ENCODE peak calls at places on chromosomes 2 and 18, in eight cellular contexts. L, P, I, C, K, J, M and V are unnamed samples.

GRCh38 chr2:39127973-39128372 is 7.1 kb upstream of the SOS1 start:
- DNase-seq in J (no peak), P (peak; percentile 37), C (no peak), L (no peak), I (no peak), K (no peak), M (peak; percentile 44), V (no peak)

GRCh38 chr2:173929441-173929840 is 35.7 kb downstream of the SP3 start:
- DNase-seq in C (no peak), M (no peak), L (no peak), J (no peak), K (no peak), I (no peak), P (peak; percentile 11), V (no peak)

GRCh38 chr2:109525836-109526235 is 87.9 kb downstream of the SEPTIN10 start:
- DNase-seq in P (no peak), K (no peak), J (no peak), L (no peak), C (no peak), M (no peak), I (no peak), V (no peak)

GRCh38 chr2:105654474-105655004 is 90.2 kb upstream of the NCK2 start:
- DNase-seq in J (no peak), C (no peak), M (no peak), I (no peak), P (no peak), K (no peak), L (no peak), V (no peak)

GRCh38 chr18:23515911-23516546 is 12.7 kb downstream of the RMC1 start:
- DNase-seq in L (peak; percentile 64), M (peak; percentile 79), I (peak; percentile 62), J (peak; percentile 78), P (peak; percentile 76), K (peak; percentile 80), C (peak; percentile 75), V (peak; percentile 80)

GRCh38 chr2:4763009-4763408 is 929.2 kb upstream of the SOX11 start:
- DNase-seq in K (peak; percentile 50), C (no peak), M (no peak), J (peak; percentile 21), I (peak; percentile 25), L (no peak), P (no peak), V (no peak)

GRCh38 chr2:150619607-150620330 is 132.3 kb upstream of the RND3 start:
- DNase-seq in C (no peak), L (no peak), J (no peak), K (no peak), M (peak; percentile 50), P (peak; percentile 78), I (peak; percentile 68), V (no peak)

GRCh38 chr2:30690126-30690561 is 117.1 kb downstream of the CAPN13 start:
- DNase-seq in P (no peak), K (no peak), L (no peak), C (no peak), J (no peak), I (no peak), M (no peak), V (no peak)

GRCh38 chr2:9473308-9473984 is 905 bp upstream of the IAH1 start:
- DNase-seq in L (no peak), C (no peak), P (no peak), I (no peak), M (no peak), J (peak; percentile 41), K (peak; percentile 43), V (peak; percentile 61)

GRCh38 chr2:3692375-3692774 is 11.0 kb upstream of the DCDC2C start:
- DNase-seq in J (no peak), K (peak; percentile 54), I (peak; percentile 52), L (no peak), P (peak; percentile 31), C (no peak), M (no peak), V (peak; percentile 6)

GRCh38 chr2:127143851-127144782 is 37.2 kb upstream of the BIN1 start:
- DNase-seq in J (no peak), C (no peak), M (peak; percentile 57), L (no peak), I (peak; percentile 75), K (no peak), P (peak; percentile 49), V (no peak)

GRCh38 chr2:29042581-29043075 is 31.7 kb downstream of the PCARE start:
- DNase-seq in M (no peak), I (no peak), P (peak; percentile 70), C (no peak), L (peak; percentile 29), K (no peak), J (no peak), V (no peak)

GRCh38 chr18:44723973-44724778 is 43.5 kb downstream of the SETBP1 start:
- DNase-seq in P (no peak), C (no peak), L (no peak), I (no peak), K (no peak), M (no peak), J (no peak), V (no peak)

GRCh38 chr2:10778724-10779115 is 33.9 kb downstream of the PDIA6 start:
- DNase-seq in I (no peak), J (no peak), M (no peak), L (no peak), K (no peak), P (no peak), C (no peak), V (no peak)

GRCh38 chr2:226159875-226160479 is 639.6 kb downstream of the IRS1 start:
- DNase-seq in I (peak; percentile 43), C (no peak), P (no peak), J (no peak), K (no peak), M (no peak), L (no peak), V (peak; percentile 20)

GRCh38 chr2:133421516-133422324 is 146.5 kb downstream of the NCKAP5 start:
- DNase-seq in C (peak; percentile 23), K (no peak), I (peak; percentile 7), L (no peak), P (peak; percentile 66), M (peak; percentile 27), J (no peak), V (no peak)

GRCh38 chr2:43251171-43251731 is 24.8 kb upstream of the ZFP36L2 start:
- DNase-seq in I (peak; percentile 17), P (peak; percentile 86), M (peak; percentile 72), K (no peak), J (no peak), L (peak; percentile 73), C (no peak), V (no peak)